ENCODE peak calls at places on chromosome 6, in five cellular contexts. B, W, P, K and I are unnamed samples.

GRCh38 chr6:147205690-147206600 is 1.7 kb downstream of the STXBP5 start:
- DNase-seq in B (peak), W (no peak), P (no peak), K (no peak), I (no peak)

GRCh38 chr6:25058387-25058786 is 122.6 kb upstream of the RIPOR2 start:
- DNase-seq in B (no peak), W (no peak), P (no peak), K (no peak), I (no peak)

GRCh38 chr6:166381733-166382499 is 824 bp downstream of the MPC1 start:
- DNase-seq in B (peak), W (no peak), P (peak), K (no peak), I (no peak)

GRCh38 chr6:89689732-89690131 is 51.2 kb upstream of the LYRM2 start:
- DNase-seq in B (no peak), W (peak), P (no peak), K (no peak), I (no peak)

GRCh38 chr6:117389227-117390057 is 36.3 kb downstream of the ROS1 start:
- DNase-seq in B (no peak), W (no peak), P (no peak), K (no peak), I (no peak)

GRCh38 chr6:7589221-7589620 is 777 bp upstream of the SNRNP48 start:
- DNase-seq in B (no peak), W (no peak), P (no peak), K (no peak), I (no peak)

GRCh38 chr6:166774770-166775169 is 147.7 kb upstream of the RPS6KA2 start:
- DNase-seq in B (no peak), W (no peak), P (no peak), K (no peak), I (no peak)

GRCh38 chr6:131023834-131024504 is 39.1 kb downstream of the EPB41L2 start:
- DNase-seq in B (no peak), W (no peak), P (no peak), K (no peak), I (no peak)

GRCh38 chr6:116206231-116206903 is 47.5 kb downstream of the TSPYL4 start:
- DNase-seq in B (no peak), W (no peak), P (no peak), K (no peak), I (no peak)

GRCh38 chr6:167113047-167113446 is 9.8 kb upstream of the CCR6 start:
- DNase-seq in B (no peak), W (no peak), P (no peak), K (peak), I (no peak)

GRCh38 chr6:53786832-53787231 is 8.0 kb upstream of the LRRC1 start:
- DNase-seq in B (no peak), W (no peak), P (no peak), K (no peak), I (no peak)

GRCh38 chr6:63269470-63269869 is 50.3 kb downstream of the LGSN start:
- DNase-seq in B (no peak), W (no peak), P (no peak), K (no peak), I (no peak)

GRCh38 chr6:126824226-126824625 is 294.2 kb upstream of the RSPO3 start:
- DNase-seq in B (no peak), W (no peak), P (no peak), K (no peak), I (no peak)

GRCh38 chr6:151765444-151765886 is 42.0 kb upstream of the ESR1 start:
- DNase-seq in B (peak), W (no peak), P (no peak), K (no peak), I (no peak)

GRCh38 chr6:100549406-100550167 is 84.9 kb upstream of the SIM1 start:
- DNase-seq in B (no peak), W (no peak), P (no peak), K (no peak), I (no peak)

GRCh38 chr6:91534614-91535013 is 947.7 kb upstream of the MAP3K7 start:
- DNase-seq in B (no peak), W (no peak), P (no peak), K (no peak), I (no peak)

GRCh38 chr6:147615659-147616456 is 107.4 kb downstream of the SAMD5 start:
- DNase-seq in B (no peak), W (no peak), P (no peak), K (no peak), I (no peak)

GRCh38 chr6:146892613-146893401 is 294.0 kb downstream of the ADGB start:
- DNase-seq in B (peak), W (no peak), P (no peak), K (no peak), I (no peak)

GRCh38 chr6:2244261-2245102 is 923 bp downstream of the GMDS start:
- DNase-seq in B (no peak), W (no peak), P (peak), K (no peak), I (no peak)

GRCh38 chr6:128932061-128932460 is 49.1 kb downstream of the LAMA2 start:
- DNase-seq in B (no peak), W (no peak), P (no peak), K (no peak), I (no peak)

GRCh38 chr6:46347669-46348068 is 143.6 kb downstream of the RCAN2 start:
- DNase-seq in B (no peak), W (no peak), P (no peak), K (no peak), I (no peak)

GRCh38 chr6:119313937-119314893 is 35.3 kb downstream of the MAN1A1 start:
- DNase-seq in B (no peak), W (no peak), P (no peak), K (no peak), I (no peak)

GRCh38 chr6:9139762-9140161 is 704.4 kb upstream of the SLC35B3 start:
- DNase-seq in B (no peak), W (no peak), P (no peak), K (no peak), I (no peak)

GRCh38 chr6:38261626-38262025 is 378.1 kb downstream of the BTBD9 start:
- DNase-seq in B (no peak), W (no peak), P (no peak), K (no peak), I (no peak)

GRCh38 chr6:113664909-113665308 is 192.2 kb upstream of the MARCKS start:
- DNase-seq in B (no peak), W (no peak), P (no peak), K (no peak), I (no peak)

GRCh38 chr6:111985202-111985731 is 68.6 kb upstream of the CCN6 start:
- DNase-seq in B (no peak), W (peak), P (no peak), K (no peak), I (no peak)

GRCh38 chr6:93849857-93850256 is 430.5 kb upstream of the EPHA7 start:
- DNase-seq in B (no peak), W (no peak), P (no peak), K (no peak), I (no peak)

GRCh38 chr6:16318538-16318937 is 80.2 kb downstream of the GMPR start:
- DNase-seq in B (no peak), W (no peak), P (no peak), K (no peak), I (no peak)

GRCh38 chr6:161743526-161744196 is 469.8 kb upstream of the AGPAT4 start:
- DNase-seq in B (no peak), W (no peak), P (no peak), K (no peak), I (no peak)

GRCh38 chr6:166204852-166205650 is 37.4 kb upstream of the TBXT start:
- DNase-seq in B (no peak), W (no peak), P (no peak), K (no peak), I (no peak)

GRCh38 chr6:25229671-25230321 is 49.4 kb upstream of the CARMIL1 start:
- DNase-seq in B (no peak), W (no peak), P (no peak), K (no peak), I (no peak)

GRCh38 chr6:21609881-21610329 is 16.4 kb downstream of the SOX4 start:
- DNase-seq in B (no peak), W (no peak), P (no peak), K (no peak), I (no peak)

GRCh38 chr6:139392834-139393233 is 18.4 kb upstream of the CITED2 start:
- DNase-seq in B (no peak), W (no peak), P (no peak), K (no peak), I (no peak)

GRCh38 chr6:166760288-166760687 is 133.2 kb upstream of the RPS6KA2 start:
- DNase-seq in B (no peak), W (no peak), P (no peak), K (no peak), I (no peak)

GRCh38 chr6:72937160-72937559 is 288.1 kb downstream of the KHDC1L start:
- DNase-seq in B (no peak), W (no peak), P (no peak), K (no peak), I (no peak)
- H3K4me3 ChIP-seq in B (no peak), W (no peak), P (no peak), K (no peak), I (no peak)

GRCh38 chr6:42781811-42782688 is at the start of gene BICRAL:
- DNase-seq in B (peak), W (no peak), P (peak), K (no peak), I (peak)

GRCh38 chr6:42781546-42781810 is 374 bp upstream of the BICRAL start:
- DNase-seq in B (peak), W (no peak), P (no peak), K (no peak), I (no peak)

GRCh38 chr6:42783876-42784738 is 2.3 kb downstream of the BICRAL start:
- DNase-seq in B (no peak), W (no peak), P (no peak), K (no peak), I (no peak)

GRCh38 chr6:42783177-42783875 is 1.5 kb downstream of the BICRAL start:
- DNase-seq in B (peak), W (no peak), P (peak), K (peak), I (peak)

GRCh38 chr6:42782689-42783176 is 881 bp downstream of the BICRAL start:
- DNase-seq in B (peak), W (no peak), P (peak), K (peak), I (peak)
- TF ChIP-seq POLR2A in B (peak), W (peak), P (no peak), K (peak), I (peak)

DNA sequence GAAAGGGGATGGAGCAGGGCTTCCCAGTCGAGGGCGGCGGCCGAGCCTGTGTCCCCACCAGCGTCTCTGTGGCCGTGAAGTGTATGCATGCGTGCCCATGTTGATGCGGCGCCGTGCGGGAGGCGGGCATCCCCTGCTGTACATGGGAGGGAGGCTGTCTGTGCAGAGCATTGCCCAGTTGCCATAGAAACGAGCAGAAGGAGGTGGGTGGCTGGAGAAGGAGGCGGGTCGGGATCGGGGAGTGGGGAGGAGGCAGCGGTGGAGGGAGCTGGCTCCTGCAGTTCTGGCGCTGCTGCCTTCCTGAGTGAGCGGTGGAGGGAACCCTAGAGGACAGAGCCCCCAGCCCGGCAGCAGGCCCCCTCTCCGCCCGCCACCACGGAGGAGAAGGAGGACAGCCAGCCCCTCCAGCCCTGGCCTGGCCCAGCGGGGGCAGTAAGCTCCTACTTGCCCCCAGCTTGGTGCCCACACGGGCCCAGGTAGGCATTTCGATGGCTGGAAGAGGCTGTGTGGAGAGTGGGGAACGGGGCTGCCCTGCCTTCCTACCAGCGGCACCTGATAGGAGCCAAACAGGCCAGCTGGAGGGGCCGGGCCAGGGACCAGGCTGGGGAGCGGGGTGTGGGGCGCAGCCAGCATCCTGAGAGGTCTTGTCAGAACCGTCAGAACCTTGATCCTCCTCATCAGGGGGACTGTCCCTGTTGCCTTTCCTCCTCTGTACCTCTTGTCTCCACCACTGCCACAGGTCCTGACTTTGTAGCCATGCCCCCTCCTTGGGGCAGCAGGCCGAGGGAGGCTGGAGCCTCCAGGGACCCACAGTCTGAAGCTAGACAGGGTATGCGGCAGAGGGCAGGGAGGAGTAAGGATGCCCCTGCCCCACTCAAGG is 41.3 kb downstream of the SPDEF start:
- DNase-seq in B (peak), W (no peak), P (no peak), K (peak), I (no peak)
- H3K4me3 ChIP-seq in B (no peak), W (peak), P (no peak), K (no peak), I (no peak)

GRCh38 chr6:157379656-157380457 is 1.1 kb upstream of the ZDHHC14 start:
- DNase-seq in B (peak), W (peak), P (peak), K (peak), I (peak)

GRCh38 chr6:157380779-157381561 is at the start of gene ZDHHC14:
- DNase-seq in B (peak), W (no peak), P (peak), K (peak), I (peak)

GRCh38 chr6:157383471-157383870 is 2.5 kb downstream of the ZDHHC14 start:
- DNase-seq in B (no peak), W (no peak), P (no peak), K (no peak), I (no peak)

GRCh38 chr6:157381631-157382621 is 936 bp downstream of the ZDHHC14 start:
- DNase-seq in B (peak), W (no peak), P (peak), K (peak), I (peak)

DNA sequence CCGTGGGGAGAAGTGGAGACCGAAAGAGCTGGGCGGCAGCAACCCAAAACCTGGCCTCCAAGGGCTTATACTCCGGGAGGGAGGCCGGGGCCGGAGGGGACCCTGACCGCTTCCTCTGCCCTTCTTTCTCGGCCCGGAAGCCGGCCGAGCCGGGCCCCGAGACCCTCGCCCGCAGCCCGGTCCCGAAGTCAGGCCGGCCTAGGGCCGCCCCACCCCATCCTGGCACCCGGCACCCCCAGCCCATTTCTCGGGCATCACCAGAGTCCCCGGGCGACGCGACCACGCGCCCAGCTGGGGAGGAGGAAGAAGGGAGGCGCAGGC is 572 bp upstream of the ZDHHC14 start:
- DNase-seq in B (peak), W (no peak), P (no peak), K (no peak), I (no peak)
- TF ChIP-seq POLR2A in B (no peak), W (no peak), P (no peak), K (no peak), I (no peak)

GRCh38 chr6:11366934-11367637 is 134.6 kb upstream of the NEDD9 start:
- DNase-seq in B (no peak), W (no peak), P (no peak), K (no peak), I (no peak)

GRCh38 chr6:11364971-11365397 is 132.5 kb upstream of the NEDD9 start:
- DNase-seq in B (no peak), W (no peak), P (no peak), K (no peak), I (no peak)

GRCh38 chr6:11368264-11368663 is 135.8 kb upstream of the NEDD9 start:
- DNase-seq in B (no peak), W (no peak), P (no peak), K (no peak), I (no peak)

GRCh38 chr6:11367638-11368199 is 135.3 kb upstream of the NEDD9 start:
- DNase-seq in B (no peak), W (no peak), P (no peak), K (no peak), I (no peak)

GRCh38 chr6:11366183-11366933 is 133.9 kb upstream of the NEDD9 start:
- DNase-seq in B (no peak), W (no peak), P (no peak), K (no peak), I (no peak)
- H3K4me3 ChIP-seq in B (no peak), W (no peak), P (no peak), K (no peak), I (no peak)

GRCh38 chr6:36781669-36782068 is 57.6 kb downstream of the CPNE5 start:
- DNase-seq in B (no peak), W (no peak), P (no peak), K (no peak), I (no peak)

GRCh38 chr6:36777806-36778205 is 61.4 kb downstream of the CPNE5 start:
- DNase-seq in B (no peak), W (no peak), P (no peak), K (no peak), I (no peak)

GRCh38 chr6:36776167-36776566 is 63.1 kb downstream of the CPNE5 start:
- DNase-seq in B (no peak), W (no peak), P (no peak), K (no peak), I (no peak)

GRCh38 chr6:36780517-36781210 is 58.6 kb downstream of the CPNE5 start:
- DNase-seq in B (no peak), W (no peak), P (no peak), K (no peak), I (no peak)

GRCh38 chr6:36779227-36779626 is 60.0 kb downstream of the CPNE5 start:
- DNase-seq in B (no peak), W (no peak), P (no peak), K (no peak), I (no peak)
- TF ChIP-seq POLR2A in B (no peak), W (no peak), P (no peak), K (no peak), I (no peak)

GRCh38 chr6:106702451-106703110 is 73.2 kb downstream of the QRSL1 start:
- DNase-seq in B (no peak), W (no peak), P (peak), K (no peak), I (no peak)
- H3K4me3 ChIP-seq in B (no peak), W (no peak), P (no peak), K (no peak), I (no peak)

GRCh38 chr6:44072452-44072958 is 54.7 kb downstream of the MRPL14 start:
- DNase-seq in B (no peak), W (no peak), P (peak), K (no peak), I (no peak)
- TF ChIP-seq POLR2A in B (no peak), W (no peak), P (no peak), K (no peak), I (no peak)